ENCODE peak calls at places on chromosomes 7 and 10, in six cellular contexts. Q, J, A, S, W and U are unnamed samples. For H3K27me3, the result is how much of the 10 kb centered on the place peaks cover.

GRCh38 chr10:35765039-35765662 is 123.1 kb upstream of the FZD8 start:
- DNase-seq in Q (no peak), J (no peak), A (no peak), S (no peak), W (no peak), U (no peak)

GRCh38 chr7:103140684-103141083 is 8.2 kb downstream of the NAPEPLD start:
- DNase-seq in Q (no peak), J (no peak), A (no peak), S (no peak), W (no peak), U (no peak)

GRCh38 chr7:24472093-24472492 is 101.2 kb upstream of the PALS2 start:
- DNase-seq in Q (no peak), J (no peak), A (peak), S (no peak), W (no peak), U (no peak)

GRCh38 chr7:32583791-32584190 is 88.5 kb downstream of the AVL9 start:
- DNase-seq in Q (no peak), J (no peak), A (no peak), S (no peak), W (no peak), U (no peak)

GRCh38 chr7:40749877-40750276 is 615.1 kb downstream of the SUGCT start:
- DNase-seq in Q (no peak), J (no peak), A (peak), S (no peak), W (no peak), U (no peak)

GRCh38 chr10:93796167-93796566 is 38.4 kb downstream of the LGI1 start:
- DNase-seq in Q (no peak), J (no peak), A (no peak), S (no peak), W (no peak), U (no peak)

GRCh38 chr10:50275650-50276235 is 24.4 kb upstream of the ASAH2 start:
- DNase-seq in Q (peak), J (no peak), A (peak), S (peak), W (no peak), U (no peak)

GRCh38 chr7:55130554-55131198 is 111.9 kb downstream of the EGFR start:
- DNase-seq in Q (no peak), J (no peak), A (no peak), S (no peak), W (peak), U (peak)

GRCh38 chr7:40437936-40438634 is 303.3 kb downstream of the SUGCT start:
- DNase-seq in Q (no peak), J (no peak), A (no peak), S (no peak), W (no peak), U (no peak)

GRCh38 chr7:150567168-150567567 is at the start of gene GIMAP4:
- DNase-seq in Q (no peak), J (no peak), A (no peak), S (no peak), W (peak), U (no peak)

GRCh38 chr7:127665922-127666321 is 13.9 kb downstream of the SND1 start:
- DNase-seq in Q (no peak), J (no peak), A (no peak), S (no peak), W (no peak), U (no peak)

GRCh38 chr7:76066716-76067503 is 19.0 kb downstream of the MDH2 start:
- DNase-seq in Q (no peak), J (no peak), A (no peak), S (no peak), W (no peak), U (no peak)

GRCh38 chr10:43395571-43396060 is 13.4 kb downstream of the HNRNPF start:
- DNase-seq in Q (peak), J (no peak), A (no peak), S (no peak), W (no peak), U (peak)

GRCh38 chr7:128207609-128208008 is 33.5 kb upstream of the LEP start:
- DNase-seq in Q (no peak), J (peak), A (no peak), S (no peak), W (no peak), U (no peak)

GRCh38 chr10:17624996-17625395 is 7.8 kb upstream of the HACD1 start:
- DNase-seq in Q (no peak), J (no peak), A (no peak), S (no peak), W (no peak), U (no peak)

GRCh38 chr10:21888959-21889358 is 114.6 kb downstream of the DNAJC1 start:
- DNase-seq in Q (no peak), J (no peak), A (no peak), S (no peak), W (no peak), U (no peak)

GRCh38 chr7:129786825-129787563 is 165.8 kb downstream of the UBE2H start:
- DNase-seq in Q (no peak), J (no peak), A (no peak), S (no peak), W (no peak), U (no peak)
- H3K27me3 ChIP-seq in Q (under half), J (half or more), A (under half), S (under half), W (under half), U (half or more)

GRCh38 chr10:113320213-113320612 is 232.6 kb upstream of the HABP2 start:
- DNase-seq in Q (no peak), J (no peak), A (no peak), S (no peak), W (no peak), U (no peak)
- H3K27me3 ChIP-seq in Q (under half), J (under half), A (under half), S (under half), W (under half), U (under half)

DNA sequence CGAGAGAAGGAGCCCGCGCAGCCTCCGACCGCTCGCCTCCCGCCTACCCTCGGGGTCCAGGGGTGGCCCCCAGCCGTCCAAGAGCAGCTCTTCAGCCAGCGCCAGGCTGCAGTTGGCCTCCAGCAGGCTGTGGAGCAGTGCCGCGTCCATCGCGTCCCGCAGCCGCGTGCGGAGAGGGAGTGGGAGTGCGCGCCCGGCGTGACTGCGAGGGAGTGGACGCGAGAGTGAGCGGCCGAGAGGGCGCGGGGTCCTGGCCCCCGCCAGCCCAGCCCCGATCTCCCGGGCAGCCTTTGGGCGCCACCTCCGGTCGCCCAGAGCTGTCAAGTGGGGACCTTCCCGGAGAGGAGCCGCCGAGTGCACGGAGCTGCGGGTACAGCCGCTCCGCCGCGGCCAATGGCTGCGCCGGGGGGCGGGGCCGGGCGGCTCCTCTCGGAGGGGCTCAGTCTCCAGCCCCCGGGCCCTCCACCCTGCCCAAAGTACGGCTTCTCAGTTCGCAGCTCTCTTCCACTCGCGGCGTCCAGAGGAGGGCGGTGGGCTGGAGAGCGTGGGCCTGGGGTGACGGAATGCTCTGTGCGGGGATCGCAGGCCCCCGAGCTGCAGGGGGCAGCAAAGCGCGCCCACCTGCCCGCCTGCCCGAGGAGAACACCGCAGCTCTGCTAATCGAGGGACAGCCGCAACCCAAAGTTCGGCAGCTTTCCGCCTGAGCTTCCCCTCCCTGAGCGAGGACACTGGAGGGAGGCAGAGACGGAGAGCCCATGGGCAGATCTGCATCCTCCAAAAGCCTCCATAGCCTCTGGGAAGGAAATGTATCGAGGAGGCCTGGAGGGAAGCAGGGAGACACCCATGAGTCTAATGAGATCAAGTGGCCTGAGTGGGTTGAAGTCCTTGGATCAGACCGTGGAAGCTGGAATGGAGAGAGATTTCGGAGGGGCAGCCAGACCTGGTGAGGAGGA is at the start of gene CRHR2:
- DNase-seq in Q (peak), J (no peak), A (no peak), S (no peak), W (no peak), U (no peak)
- H3K27me3 ChIP-seq in Q (under half), J (half or more), A (under half), S (under half), W (under half), U (under half)

GRCh38 chr7:1641661-1642260 is 28.3 kb upstream of the ELFN1 start:
- DNase-seq in Q (no peak), J (no peak), A (no peak), S (no peak), W (no peak), U (no peak)
- H3K27me3 ChIP-seq in Q (under half), J (half or more), A (under half), S (under half), W (under half), U (under half)

GRCh38 chr10:46551701-46552525 is 4.5 kb downstream of the GPRIN2 start:
- DNase-seq in Q (peak), J (peak), A (no peak), S (no peak), W (peak), U (peak)

GRCh38 chr10:46549171-46550075 is 7.0 kb downstream of the GPRIN2 start:
- DNase-seq in Q (peak), J (peak), A (no peak), S (no peak), W (peak), U (peak)

GRCh38 chr10:46550795-46551700 is 5.4 kb downstream of the GPRIN2 start:
- DNase-seq in Q (peak), J (peak), A (no peak), S (no peak), W (peak), U (peak)

GRCh38 chr10:46548781-46549090 is 7.7 kb downstream of the GPRIN2 start:
- DNase-seq in Q (no peak), J (peak), A (no peak), S (no peak), W (no peak), U (peak)

DNA sequence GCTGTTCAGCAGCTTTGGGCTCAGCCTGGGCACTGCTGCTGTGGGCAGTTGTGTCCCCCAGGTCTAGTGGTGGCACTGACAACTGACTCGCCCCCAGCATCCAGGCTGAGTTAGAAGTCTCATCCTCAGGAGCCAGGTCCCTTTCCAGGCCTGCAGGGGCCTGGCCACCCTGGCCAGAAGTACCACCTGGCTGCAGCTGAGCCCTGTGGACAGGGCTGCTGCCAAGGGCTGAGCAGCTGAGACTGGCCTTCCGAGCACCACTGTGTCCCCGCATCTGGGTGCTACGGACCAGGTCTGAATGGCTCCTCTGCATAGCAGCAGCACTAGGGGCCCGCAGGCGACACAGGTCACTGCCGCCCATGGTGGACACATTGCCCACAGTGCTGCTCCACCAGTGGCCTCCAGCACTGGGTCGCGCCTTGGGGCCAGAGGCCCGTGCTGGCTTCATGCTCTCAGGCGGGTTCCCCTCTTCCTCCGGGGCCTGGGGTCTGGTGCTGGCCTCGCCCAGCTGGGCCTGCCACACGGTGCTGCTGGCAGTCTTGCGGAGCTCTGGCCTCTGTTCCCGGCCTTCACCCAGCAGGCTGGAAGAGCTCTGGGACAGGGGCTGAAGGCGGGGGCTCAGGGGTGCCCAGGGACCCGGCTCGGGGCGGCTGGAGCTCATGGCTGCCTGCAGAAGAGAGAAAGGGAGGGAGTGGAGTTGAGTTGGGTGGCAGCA is 6.2 kb downstream of the GPRIN2 start:
- DNase-seq in Q (peak), J (peak), A (no peak), S (no peak), W (peak), U (peak)
- H3K27me3 ChIP-seq in Q (under half), J (under half), A (under half), S (under half), W (under half), U (under half)

DNA sequence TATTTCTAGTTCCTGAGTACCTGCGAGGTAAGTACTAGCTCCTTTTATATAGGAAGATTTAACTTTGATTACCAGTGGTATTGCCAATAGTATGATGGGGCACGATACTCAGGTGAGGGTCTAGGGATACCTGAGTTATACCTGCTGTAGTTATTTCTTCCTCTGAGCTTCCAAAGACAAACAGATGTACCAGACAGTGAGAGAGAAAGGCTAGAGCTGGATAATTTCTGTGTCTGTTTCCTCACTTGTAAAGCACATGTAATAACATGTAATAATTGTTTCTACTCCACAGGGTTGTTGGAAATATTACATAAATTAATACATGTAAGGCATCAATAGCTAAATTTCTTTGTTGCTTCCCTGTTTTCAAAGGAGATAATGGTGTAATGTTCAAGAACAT is 53.7 kb downstream of the CPED1 start:
- DNase-seq in Q (no peak), J (no peak), A (no peak), S (no peak), W (no peak), U (no peak)
- H3K27me3 ChIP-seq in Q (under half), J (under half), A (under half), S (under half), W (under half), U (under half)

GRCh38 chr10:89830623-89831022 is 129.2 kb downstream of the KIF20B start:
- DNase-seq in Q (no peak), J (no peak), A (no peak), S (no peak), W (no peak), U (no peak)

GRCh38 chr10:89829262-89829886 is 128.0 kb downstream of the KIF20B start:
- DNase-seq in Q (no peak), J (no peak), A (no peak), S (no peak), W (no peak), U (no peak)

DNA sequence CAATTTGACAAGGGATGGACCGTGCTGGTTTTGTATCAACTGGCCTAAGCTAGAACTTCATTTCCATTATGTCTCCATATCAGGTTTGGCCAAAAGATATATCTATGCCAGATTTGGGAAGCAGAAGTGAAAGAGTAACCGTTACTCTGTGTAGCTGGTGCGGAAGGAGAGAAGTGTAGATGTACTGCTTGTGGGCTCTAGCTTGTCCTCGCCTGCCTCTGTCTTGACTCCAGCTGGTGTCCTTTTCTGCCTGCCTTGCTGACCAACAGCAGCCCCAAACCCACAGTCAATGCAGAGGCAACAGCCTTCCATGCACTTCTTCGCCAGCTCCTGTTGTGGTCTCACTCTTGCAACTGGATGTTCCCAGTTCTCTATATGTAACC is 128.5 kb downstream of the KIF20B start:
- DNase-seq in Q (no peak), J (no peak), A (no peak), S (no peak), W (no peak), U (no peak)
- H3K27me3 ChIP-seq in Q (under half), J (under half), A (under half), S (under half), W (under half), U (under half)

GRCh38 chr7:19117081-19117869 is at the start of gene TWIST1:
- DNase-seq in Q (peak), J (peak), A (peak), S (no peak), W (peak), U (no peak)
- H3K27me3 ChIP-seq in Q (under half), J (half or more), A (under half), S (under half), W (under half), U (half or more)